ENCODE peak calls at places on chromosomes 7 and 10, in five cellular contexts. M is HepG2, P is K562, N is GM12878, K is A549. J is an unnamed sample.

GRCh38 chr7:20574784-20575757 is 40.4 kb upstream of the ABCB5 start:
- DNase-seq in M (no peak), P (no peak), N (no peak), K (no peak), J (no peak)

GRCh38 chr7:479948-480499 is 39.6 kb downstream of the PDGFA start:
- DNase-seq in M (no peak), P (peak), N (no peak), K (no peak), J (no peak)

GRCh38 chr7:120617239-120617638 is 240.7 kb downstream of the TSPAN12 start:
- DNase-seq in M (no peak), P (no peak), N (no peak), K (no peak), J (no peak)

GRCh38 chr10:133133471-133134231 is 26.4 kb upstream of the KNDC1 start:
- DNase-seq in M (no peak), P (no peak), N (no peak), K (no peak), J (no peak)

GRCh38 chr10:48450233-48450810 is 143.8 kb downstream of the MAPK8 start:
- DNase-seq in M (no peak), P (no peak), N (no peak), K (no peak), J (no peak)

GRCh38 chr10:3782099-3782455 is 2.9 kb downstream of the KLF6 start:
- DNase-seq in M (no peak), P (no peak), N (no peak), K (no peak), J (no peak)

GRCh38 chr7:28842769-28843295 is 115.3 kb downstream of the TRIL start:
- DNase-seq in M (no peak), P (no peak), N (no peak), K (no peak), J (no peak)

GRCh38 chr7:50069613-50070012 is 23.4 kb downstream of the ZPBP start:
- DNase-seq in M (peak), P (no peak), N (peak), K (no peak), J (no peak)

GRCh38 chr7:51019231-51019844 is 236.6 kb upstream of the GRB10 start:
- DNase-seq in M (no peak), P (no peak), N (no peak), K (no peak), J (no peak)

GRCh38 chr10:81820418-81820817 is 54.6 kb upstream of the NRG3 start:
- DNase-seq in M (no peak), P (no peak), N (no peak), K (no peak), J (peak)

GRCh38 chr7:116812905-116813304 is 49.5 kb upstream of the CAPZA2 start:
- DNase-seq in M (no peak), P (no peak), N (no peak), K (no peak), J (no peak)
- TF ChIP-seq MYC in M (no peak), P (no peak), N (no peak), K (no peak), J (no peak)

DNA sequence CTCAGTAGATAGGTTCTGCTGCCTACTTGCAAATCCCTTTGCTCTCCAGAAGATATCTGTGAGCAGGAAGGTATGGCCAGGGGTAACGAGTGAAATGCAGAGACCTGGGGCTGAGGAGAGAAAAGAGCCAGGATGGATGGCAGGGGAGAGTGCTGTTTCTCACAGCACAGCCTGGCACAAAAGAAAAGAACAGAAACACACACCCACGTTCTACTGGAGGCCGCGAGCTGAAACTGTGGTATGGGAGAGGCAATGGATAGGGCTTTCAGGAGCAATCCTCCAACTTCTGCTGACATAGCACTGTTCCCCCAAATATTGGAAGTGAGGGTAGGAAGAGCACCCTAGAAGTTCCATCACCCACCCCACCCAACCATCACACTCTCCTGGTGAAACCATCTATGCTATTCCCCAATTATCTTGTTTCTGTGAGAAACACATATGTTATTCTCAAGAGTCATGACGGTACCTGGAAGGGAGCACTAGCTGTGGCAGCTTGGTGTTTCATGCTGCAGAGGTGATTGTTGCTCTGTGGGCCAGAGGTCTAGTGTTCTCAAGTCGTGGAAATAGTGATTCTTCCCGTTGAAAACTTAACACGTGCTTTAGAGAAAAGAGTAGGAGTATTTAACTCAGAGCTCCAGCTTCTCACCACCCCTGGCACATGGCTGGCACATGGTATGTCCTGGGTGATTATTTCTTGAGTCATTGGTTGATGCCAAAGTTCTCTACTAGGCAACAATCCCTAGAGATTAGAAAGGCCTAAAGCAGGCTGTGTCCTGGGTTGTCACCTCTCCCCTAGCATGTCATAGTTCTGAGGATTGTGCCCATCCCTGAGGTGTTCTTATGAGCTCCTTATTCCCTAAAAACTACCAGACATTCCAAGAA is 198.3 kb downstream of the PLXNA4 start:
- DNase-seq in M (no peak), P (no peak), N (no peak), K (no peak), J (no peak)
- H3K4me2 ChIP-seq in M (no peak), P (no peak), N (no peak), K (no peak), J (no peak)

DNA sequence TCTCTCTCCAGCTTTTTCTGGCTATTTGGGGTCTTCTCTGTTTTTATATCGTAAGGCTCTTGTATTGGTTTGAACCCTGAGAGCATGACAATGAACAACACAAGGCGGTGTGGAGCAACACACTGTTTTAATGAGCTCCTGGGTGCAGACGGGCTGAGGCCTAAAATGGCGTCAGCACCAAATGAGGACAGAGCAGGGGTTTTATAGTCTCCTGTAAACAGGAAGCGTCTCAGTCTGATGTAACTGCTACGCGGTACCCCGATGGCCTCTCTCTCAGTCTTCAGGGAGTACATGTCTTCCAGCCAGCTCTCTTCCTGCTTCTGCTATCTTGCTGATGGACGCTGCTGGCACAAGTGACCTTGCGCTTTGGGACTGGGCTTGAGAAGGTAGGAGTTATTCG is 95.9 kb upstream of the CCDC71L start:
- DNase-seq in M (no peak), P (no peak), N (no peak), K (no peak), J (no peak)
- TF ChIP-seq MYC in M (no peak), P (no peak), N (no peak), K (no peak), J (no peak)

GRCh38 chr10:71281646-71282322 is 37.3 kb upstream of the SLC29A3 start:
- DNase-seq in M (no peak), P (no peak), N (no peak), K (no peak), J (no peak)
- H3K4me2 ChIP-seq in M (no peak), P (no peak), N (no peak), K (no peak), J (no peak)

GRCh38 chr10:14386202-14386593 is 55.5 kb upstream of the FRMD4A start:
- DNase-seq in M (no peak), P (no peak), N (no peak), K (no peak), J (no peak)
- TF ChIP-seq MYC in M (no peak), P (no peak), N (no peak), K (no peak), J (no peak)

DNA sequence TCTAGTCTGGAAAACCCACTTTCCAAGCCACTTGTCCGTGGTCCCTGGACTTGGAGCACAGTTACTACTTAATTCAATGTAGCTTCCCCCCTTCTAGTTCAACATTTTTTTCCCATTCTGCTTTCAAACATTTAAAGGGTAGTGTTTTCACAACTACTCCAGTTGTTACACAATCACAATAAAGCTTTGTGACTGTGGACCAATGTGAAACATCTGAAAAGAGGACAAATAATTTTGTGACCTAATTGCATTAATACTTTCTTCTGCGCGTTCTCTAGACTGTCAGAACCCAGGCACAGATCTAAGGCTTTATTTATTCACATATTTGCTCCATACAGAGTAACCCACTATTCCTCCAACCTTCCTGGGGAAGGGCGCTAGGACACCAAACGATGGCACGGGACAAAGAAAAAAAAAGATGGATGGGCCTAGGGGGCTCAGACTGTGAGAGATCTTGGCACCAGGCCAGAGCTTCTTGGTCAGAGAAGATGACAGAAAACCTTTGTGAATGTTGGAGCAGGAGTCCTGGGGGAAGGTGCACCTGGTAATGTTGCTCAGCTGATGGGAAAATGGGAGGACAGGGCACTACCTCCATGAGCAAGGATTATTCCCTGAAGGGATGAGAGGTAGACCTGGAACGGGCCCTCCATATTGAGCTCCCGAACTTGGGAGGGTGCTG is 1.3 kb upstream of the SH3PXD2A start:
- DNase-seq in M (peak), P (no peak), N (no peak), K (no peak), J (no peak)
- H3K4me2 ChIP-seq in M (peak), P (no peak), N (no peak), K (no peak), J (no peak)

DNA sequence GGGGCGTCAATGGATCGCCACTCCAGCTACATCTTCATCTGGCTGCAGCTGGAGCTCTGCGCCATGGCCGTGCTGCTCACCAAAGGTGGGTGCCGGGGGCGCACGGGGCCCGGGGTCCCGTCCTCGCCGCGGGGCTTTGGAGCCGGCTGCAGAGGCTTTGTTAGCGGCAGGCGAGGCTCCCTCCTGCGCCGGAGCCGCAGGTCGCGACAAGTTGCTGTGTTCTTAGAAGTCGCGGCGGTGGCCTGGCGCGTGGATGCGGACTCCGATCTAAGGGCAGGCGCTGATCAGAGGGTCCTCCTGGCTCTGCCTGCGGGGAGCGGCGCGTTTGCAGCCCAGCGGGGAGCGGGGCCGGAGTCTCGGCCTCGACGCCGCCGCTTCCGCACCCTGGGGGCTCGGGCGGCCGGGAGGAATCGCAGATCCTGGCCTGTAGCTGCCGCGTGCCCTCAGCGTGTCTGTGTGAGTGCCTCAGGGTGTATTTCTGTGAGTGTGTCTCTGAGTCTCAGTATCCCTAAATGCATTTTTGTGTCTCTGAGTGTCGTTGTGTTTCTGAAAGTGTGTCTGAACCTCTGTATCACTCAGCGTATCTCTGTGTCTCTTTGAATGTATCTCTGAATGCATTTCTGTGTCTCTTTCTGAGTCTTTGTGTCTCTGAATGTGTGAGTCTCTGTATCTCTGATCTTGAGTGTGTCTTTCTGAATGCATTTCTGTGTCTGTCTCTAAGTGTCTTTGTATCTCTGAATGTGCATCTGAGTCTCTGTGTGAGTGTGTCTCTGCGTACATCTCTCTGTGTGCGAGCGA is 767 bp downstream of the BAMBI start:
- DNase-seq in M (no peak), P (peak), N (no peak), K (no peak), J (peak)
- TF ChIP-seq MYC in M (peak), P (no peak), N (no peak), K (no peak), J (no peak)

GRCh38 chr7:94325121-94325475 is 69.6 kb upstream of the COL1A2 start:
- DNase-seq in M (no peak), P (no peak), N (no peak), K (no peak), J (no peak)

GRCh38 chr7:94323872-94324271 is 70.8 kb upstream of the COL1A2 start:
- DNase-seq in M (no peak), P (no peak), N (no peak), K (no peak), J (no peak)

GRCh38 chr7:94324380-94325120 is 70.1 kb upstream of the COL1A2 start:
- DNase-seq in M (no peak), P (no peak), N (no peak), K (no peak), J (no peak)
- H3K4me2 ChIP-seq in M (no peak), P (no peak), N (no peak), K (no peak), J (no peak)

DNA sequence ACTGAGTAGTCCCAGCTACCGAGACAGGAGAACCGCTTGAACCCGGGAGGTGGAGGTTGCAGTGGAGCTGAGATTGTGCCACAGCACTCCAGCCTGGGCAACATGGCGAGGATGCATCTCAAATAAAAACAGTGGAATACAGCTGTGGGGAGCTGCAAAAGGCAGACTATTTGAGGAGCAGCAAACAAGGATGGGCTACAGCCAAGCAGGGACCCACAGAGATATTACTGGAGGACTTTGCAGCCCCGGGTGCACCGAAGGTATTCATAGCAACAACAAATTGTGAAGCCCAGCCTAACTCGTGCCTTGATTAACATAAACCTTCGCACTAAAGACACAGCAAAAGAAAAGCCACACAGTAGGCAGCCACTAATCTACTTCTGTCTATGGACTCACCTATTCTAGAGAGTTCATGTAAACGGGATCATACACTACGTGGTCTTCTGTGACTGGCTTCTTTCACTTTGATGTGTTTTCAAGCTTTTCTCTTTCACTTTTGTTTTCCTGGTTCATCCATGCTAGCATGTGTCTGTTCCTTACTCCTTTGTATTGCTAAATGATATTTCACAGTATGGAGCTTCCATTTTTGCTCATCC is 34.0 kb downstream of the PODXL start:
- DNase-seq in M (no peak), P (no peak), N (no peak), K (no peak), J (peak)
- TF ChIP-seq MYC in M (no peak), P (no peak), N (no peak), K (no peak), J (no peak)